ENCODE peak calls at places on chromosomes 2 and 18, in ten cellular contexts. One of them, this sample, is unnamed.
A peak's percentile ranks its signal among the peaks of the same experiment; 100 is the strongest.

GRCh38 chr2:212549463-212549862 is 10.9 kb upstream of the ERBB4 start:
- DNase-seq in psoas muscle: no peak
- DNase-seq in GM23338: no peak
- DNase-seq in uterus: no peak
- DNase-seq in A549: no peak
- DNase-seq in B cell: no peak
- DNase-seq in K562: no peak
- DNase-seq in progenitor cell of endocrine pancreas: no peak
- DNase-seq in colonic mucosa: no peak
- DNase-seq in activated CD8-positive, alpha-beta T cell treated with anti-CD3 and anti-CD28 coated beads for 36 hours: no peak
- DNase-seq in this sample: no peak

GRCh38 chr2:40097691-40098376 is 318.8 kb upstream of the THUMPD2 start:
- DNase-seq in psoas muscle: no peak
- DNase-seq in GM23338: no peak
- DNase-seq in uterus: no peak
- DNase-seq in A549: no peak
- DNase-seq in B cell: no peak
- DNase-seq in K562: no peak
- DNase-seq in progenitor cell of endocrine pancreas: no peak
- DNase-seq in colonic mucosa: no peak
- DNase-seq in activated CD8-positive, alpha-beta T cell treated with anti-CD3 and anti-CD28 coated beads for 36 hours: no peak
- DNase-seq in this sample: no peak

GRCh38 chr2:45888167-45888566 is 236.7 kb downstream of the PRKCE start:
- DNase-seq in psoas muscle: no peak
- DNase-seq in GM23338: no peak
- DNase-seq in uterus: no peak
- DNase-seq in A549: no peak
- DNase-seq in B cell: no peak
- DNase-seq in K562: no peak
- DNase-seq in progenitor cell of endocrine pancreas: no peak
- DNase-seq in colonic mucosa: no peak
- DNase-seq in activated CD8-positive, alpha-beta T cell treated with anti-CD3 and anti-CD28 coated beads for 36 hours: no peak
- DNase-seq in this sample: no peak

GRCh38 chr2:183250061-183250460 is 125.8 kb downstream of the NUP35 start:
- DNase-seq in psoas muscle: no peak
- DNase-seq in GM23338: no peak
- DNase-seq in uterus: no peak
- DNase-seq in A549: no peak
- DNase-seq in B cell: no peak
- DNase-seq in K562: no peak
- DNase-seq in progenitor cell of endocrine pancreas: no peak
- DNase-seq in colonic mucosa: no peak
- DNase-seq in activated CD8-positive, alpha-beta T cell treated with anti-CD3 and anti-CD28 coated beads for 36 hours: no peak
- DNase-seq in this sample: no peak

GRCh38 chr2:235468978-235469694 is 24.7 kb upstream of the AGAP1 start:
- DNase-seq in psoas muscle: no peak
- DNase-seq in GM23338: peak; percentile 22
- DNase-seq in uterus: peak; percentile 22
- DNase-seq in A549: peak; percentile 78
- DNase-seq in B cell: no peak
- DNase-seq in K562: no peak
- DNase-seq in progenitor cell of endocrine pancreas: no peak
- DNase-seq in colonic mucosa: peak; percentile 31
- DNase-seq in activated CD8-positive, alpha-beta T cell treated with anti-CD3 and anti-CD28 coated beads for 36 hours: no peak
- DNase-seq in this sample: no peak

GRCh38 chr18:30616414-30616813 is 426.1 kb downstream of the DSC3 start:
- DNase-seq in psoas muscle: no peak
- DNase-seq in GM23338: no peak
- DNase-seq in uterus: no peak
- DNase-seq in A549: no peak
- DNase-seq in B cell: no peak
- DNase-seq in K562: no peak
- DNase-seq in progenitor cell of endocrine pancreas: no peak
- DNase-seq in colonic mucosa: no peak
- DNase-seq in activated CD8-positive, alpha-beta T cell treated with anti-CD3 and anti-CD28 coated beads for 36 hours: no peak
- DNase-seq in this sample: no peak

GRCh38 chr2:229133155-229133772 is 137.8 kb downstream of the PID1 start:
- DNase-seq in psoas muscle: no peak
- DNase-seq in GM23338: peak; percentile 64
- DNase-seq in uterus: no peak
- DNase-seq in A549: peak; percentile 3
- DNase-seq in B cell: no peak
- DNase-seq in K562: no peak
- DNase-seq in progenitor cell of endocrine pancreas: no peak
- DNase-seq in colonic mucosa: peak; percentile 53
- DNase-seq in activated CD8-positive, alpha-beta T cell treated with anti-CD3 and anti-CD28 coated beads for 36 hours: no peak
- DNase-seq in this sample: no peak

GRCh38 chr2:234593636-234594035 is 96.8 kb upstream of the ARL4C start:
- DNase-seq in psoas muscle: no peak
- DNase-seq in GM23338: no peak
- DNase-seq in uterus: no peak
- DNase-seq in A549: no peak
- DNase-seq in B cell: no peak
- DNase-seq in K562: no peak
- DNase-seq in progenitor cell of endocrine pancreas: no peak
- DNase-seq in colonic mucosa: no peak
- DNase-seq in activated CD8-positive, alpha-beta T cell treated with anti-CD3 and anti-CD28 coated beads for 36 hours: no peak
- DNase-seq in this sample: no peak

DNA sequence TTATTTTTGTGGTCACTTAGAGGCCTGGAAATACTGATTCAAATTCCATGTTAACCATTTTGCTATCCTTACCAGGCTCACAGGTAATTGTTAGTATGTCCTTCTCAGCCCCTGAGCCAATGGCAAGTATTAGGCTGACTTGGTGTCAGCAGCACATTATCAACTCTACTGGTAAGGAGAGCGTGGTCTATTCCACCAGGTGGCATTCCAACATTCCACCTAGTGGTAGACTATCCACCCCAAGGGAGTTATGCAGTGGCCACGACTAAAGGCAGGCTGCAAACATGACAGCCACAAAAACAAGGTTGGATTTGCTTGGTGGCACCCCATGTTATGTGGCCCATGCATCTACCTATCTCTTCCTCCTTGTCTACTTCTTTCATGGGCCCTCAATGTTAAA is 31.8 kb upstream of the GCC2 start:
- DNase-seq in psoas muscle: no peak
- DNase-seq in GM23338: peak; percentile 43
- DNase-seq in uterus: no peak
- DNase-seq in A549: no peak
- DNase-seq in B cell: no peak
- DNase-seq in K562: no peak
- DNase-seq in progenitor cell of endocrine pancreas: no peak
- DNase-seq in colonic mucosa: no peak
- DNase-seq in activated CD8-positive, alpha-beta T cell treated with anti-CD3 and anti-CD28 coated beads for 36 hours: peak; percentile 11
- DNase-seq in this sample: no peak
- TF ChIP-seq CTCF in psoas muscle: no peak
- TF ChIP-seq CTCF in GM23338: peak; percentile 36
- TF ChIP-seq CTCF in uterus: no peak
- TF ChIP-seq CTCF in A549: peak; percentile 20
- TF ChIP-seq CTCF in B cell: no peak
- TF ChIP-seq CTCF in K562: peak; percentile 95
- TF ChIP-seq CTCF in progenitor cell of endocrine pancreas: no peak
- TF ChIP-seq CTCF in colonic mucosa: peak; percentile 28
- TF ChIP-seq CTCF in activated CD8-positive, alpha-beta T cell treated with anti-CD3 and anti-CD28 coated beads for 36 hours: no peak
- TF ChIP-seq CTCF in this sample: no peak

GRCh38 chr18:12248926-12249720 is 5.0 kb upstream of the CIDEA start:
- DNase-seq in psoas muscle: peak; percentile 22
- DNase-seq in GM23338: no peak
- DNase-seq in uterus: no peak
- DNase-seq in A549: no peak
- DNase-seq in B cell: no peak
- DNase-seq in K562: no peak
- DNase-seq in progenitor cell of endocrine pancreas: no peak
- DNase-seq in colonic mucosa: no peak
- DNase-seq in activated CD8-positive, alpha-beta T cell treated with anti-CD3 and anti-CD28 coated beads for 36 hours: no peak
- DNase-seq in this sample: no peak

GRCh38 chr18:12247946-12248345 is 6.2 kb upstream of the CIDEA start:
- DNase-seq in psoas muscle: no peak
- DNase-seq in GM23338: no peak
- DNase-seq in uterus: no peak
- DNase-seq in A549: no peak
- DNase-seq in B cell: no peak
- DNase-seq in K562: no peak
- DNase-seq in progenitor cell of endocrine pancreas: no peak
- DNase-seq in colonic mucosa: no peak
- DNase-seq in activated CD8-positive, alpha-beta T cell treated with anti-CD3 and anti-CD28 coated beads for 36 hours: no peak
- DNase-seq in this sample: no peak

GRCh38 chr18:12251311-12251710 is 2.9 kb upstream of the CIDEA start:
- DNase-seq in psoas muscle: no peak
- DNase-seq in GM23338: no peak
- DNase-seq in uterus: no peak
- DNase-seq in A549: no peak
- DNase-seq in B cell: no peak
- DNase-seq in K562: no peak
- DNase-seq in progenitor cell of endocrine pancreas: no peak
- DNase-seq in colonic mucosa: no peak
- DNase-seq in activated CD8-positive, alpha-beta T cell treated with anti-CD3 and anti-CD28 coated beads for 36 hours: no peak
- DNase-seq in this sample: no peak

GRCh38 chr18:12245793-12246135 is 8.4 kb upstream of the CIDEA start:
- DNase-seq in psoas muscle: peak; percentile 27
- DNase-seq in GM23338: no peak
- DNase-seq in uterus: no peak
- DNase-seq in A549: no peak
- DNase-seq in B cell: no peak
- DNase-seq in K562: no peak
- DNase-seq in progenitor cell of endocrine pancreas: no peak
- DNase-seq in colonic mucosa: no peak
- DNase-seq in activated CD8-positive, alpha-beta T cell treated with anti-CD3 and anti-CD28 coated beads for 36 hours: no peak
- DNase-seq in this sample: no peak

DNA sequence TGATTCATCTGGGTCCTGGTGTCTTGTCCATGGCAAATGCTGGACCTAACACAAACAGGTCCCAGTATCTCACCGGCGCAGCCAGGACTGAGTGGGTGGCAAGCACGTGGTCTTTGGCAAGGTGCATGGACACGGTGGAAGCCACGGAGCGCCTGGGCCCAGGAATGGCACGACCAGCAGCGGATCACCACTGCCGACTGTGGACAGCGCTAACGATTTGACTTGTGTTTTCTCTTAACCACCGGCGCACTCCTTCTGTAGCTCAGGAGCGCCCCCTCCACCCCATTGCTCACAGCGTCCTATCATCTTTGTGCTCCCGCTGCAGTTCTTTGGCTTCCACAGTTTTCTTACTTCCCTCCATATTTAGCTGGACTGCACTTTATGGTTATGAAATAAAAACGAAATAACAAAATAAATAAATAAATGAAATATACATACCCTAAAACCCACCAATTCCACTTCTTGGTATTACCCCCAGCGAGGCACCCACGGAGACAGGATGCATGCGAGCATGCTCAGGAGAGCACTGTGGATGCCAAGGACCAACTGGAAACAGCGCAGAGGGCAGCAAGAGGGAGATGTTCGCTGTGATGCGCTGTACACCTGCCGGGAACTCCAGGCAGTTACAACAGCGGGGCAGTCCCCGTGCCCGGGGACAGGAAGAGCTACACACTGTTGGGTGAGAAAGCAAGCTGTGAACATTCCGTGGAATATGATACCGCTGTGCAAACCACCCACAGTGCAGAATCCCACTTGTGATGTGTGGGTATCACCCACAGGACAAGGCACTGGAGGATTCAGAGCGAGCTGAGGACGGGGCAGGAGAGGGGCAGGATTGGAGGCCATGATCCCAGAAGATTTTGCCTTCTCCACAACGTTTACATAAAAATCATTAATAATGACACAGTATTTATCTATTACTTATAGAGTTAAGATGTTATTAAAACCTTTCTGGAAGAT is 7.0 kb upstream of the CIDEA start:
- DNase-seq in psoas muscle: peak; percentile 26
- DNase-seq in GM23338: peak; percentile 94
- DNase-seq in uterus: no peak
- DNase-seq in A549: peak; percentile 21
- DNase-seq in B cell: no peak
- DNase-seq in K562: peak; percentile 63
- DNase-seq in progenitor cell of endocrine pancreas: no peak
- DNase-seq in colonic mucosa: no peak
- DNase-seq in activated CD8-positive, alpha-beta T cell treated with anti-CD3 and anti-CD28 coated beads for 36 hours: peak; percentile 22
- DNase-seq in this sample: no peak
- TF ChIP-seq CTCF in psoas muscle: no peak
- TF ChIP-seq CTCF in GM23338: peak; percentile 74
- TF ChIP-seq CTCF in uterus: no peak
- TF ChIP-seq CTCF in A549: peak; percentile 32
- TF ChIP-seq CTCF in B cell: no peak
- TF ChIP-seq CTCF in K562: peak; percentile 90
- TF ChIP-seq CTCF in progenitor cell of endocrine pancreas: peak; percentile 68
- TF ChIP-seq CTCF in colonic mucosa: no peak
- TF ChIP-seq CTCF in activated CD8-positive, alpha-beta T cell treated with anti-CD3 and anti-CD28 coated beads for 36 hours: peak; percentile 17
- TF ChIP-seq CTCF in this sample: peak; percentile 30

GRCh38 chr2:221641181-221641871 is 69.2 kb upstream of the EPHA4 start:
- DNase-seq in psoas muscle: no peak
- DNase-seq in GM23338: no peak
- DNase-seq in uterus: no peak
- DNase-seq in A549: no peak
- DNase-seq in B cell: no peak
- DNase-seq in K562: no peak
- DNase-seq in progenitor cell of endocrine pancreas: no peak
- DNase-seq in colonic mucosa: no peak
- DNase-seq in activated CD8-positive, alpha-beta T cell treated with anti-CD3 and anti-CD28 coated beads for 36 hours: no peak
- DNase-seq in this sample: no peak

GRCh38 chr2:221640686-221641085 is 68.6 kb upstream of the EPHA4 start:
- DNase-seq in psoas muscle: no peak
- DNase-seq in GM23338: no peak
- DNase-seq in uterus: no peak
- DNase-seq in A549: no peak
- DNase-seq in B cell: no peak
- DNase-seq in K562: no peak
- DNase-seq in progenitor cell of endocrine pancreas: no peak
- DNase-seq in colonic mucosa: no peak
- DNase-seq in activated CD8-positive, alpha-beta T cell treated with anti-CD3 and anti-CD28 coated beads for 36 hours: no peak
- DNase-seq in this sample: no peak

DNA sequence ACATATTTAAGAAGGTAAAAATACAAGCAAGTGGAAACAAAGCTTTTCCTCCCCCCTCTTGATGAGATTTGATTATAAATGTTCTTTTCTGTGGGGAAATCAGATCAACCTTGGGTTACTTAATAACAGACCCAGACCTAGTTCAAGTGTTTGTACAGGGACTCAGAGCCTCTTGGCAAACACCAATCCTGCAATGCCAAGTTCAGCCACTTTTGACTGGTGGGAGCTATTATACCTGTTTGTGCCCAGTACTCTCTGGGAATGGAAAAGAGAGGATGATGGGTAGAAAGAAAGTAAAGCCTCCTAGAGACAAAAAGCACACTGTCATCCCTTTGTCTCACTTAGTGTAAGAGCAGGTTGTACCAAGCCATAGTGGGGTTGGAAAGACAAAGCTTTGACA is 63.8 kb upstream of the EPHA4 start:
- DNase-seq in psoas muscle: no peak
- DNase-seq in GM23338: peak; percentile 17
- DNase-seq in uterus: no peak
- DNase-seq in A549: peak; percentile 6
- DNase-seq in B cell: no peak
- DNase-seq in K562: no peak
- DNase-seq in progenitor cell of endocrine pancreas: no peak
- DNase-seq in colonic mucosa: no peak
- DNase-seq in activated CD8-positive, alpha-beta T cell treated with anti-CD3 and anti-CD28 coated beads for 36 hours: no peak
- DNase-seq in this sample: no peak
- TF ChIP-seq CTCF in psoas muscle: no peak
- TF ChIP-seq CTCF in GM23338: peak; percentile 12
- TF ChIP-seq CTCF in uterus: no peak
- TF ChIP-seq CTCF in A549: no peak
- TF ChIP-seq CTCF in B cell: no peak
- TF ChIP-seq CTCF in K562: no peak
- TF ChIP-seq CTCF in progenitor cell of endocrine pancreas: peak; percentile 39
- TF ChIP-seq CTCF in colonic mucosa: no peak
- TF ChIP-seq CTCF in activated CD8-positive, alpha-beta T cell treated with anti-CD3 and anti-CD28 coated beads for 36 hours: no peak
- TF ChIP-seq CTCF in this sample: no peak

GRCh38 chr2:109331081-109331480 is 202.1 kb downstream of the SH3RF3 start:
- DNase-seq in psoas muscle: no peak
- DNase-seq in GM23338: no peak
- DNase-seq in uterus: peak; percentile 56
- DNase-seq in A549: no peak
- DNase-seq in B cell: no peak
- DNase-seq in K562: no peak
- DNase-seq in progenitor cell of endocrine pancreas: no peak
- DNase-seq in colonic mucosa: no peak
- DNase-seq in activated CD8-positive, alpha-beta T cell treated with anti-CD3 and anti-CD28 coated beads for 36 hours: no peak
- DNase-seq in this sample: no peak

GRCh38 chr2:109332880-109333279 is 203.9 kb downstream of the SH3RF3 start:
- DNase-seq in psoas muscle: no peak
- DNase-seq in GM23338: no peak
- DNase-seq in uterus: no peak
- DNase-seq in A549: no peak
- DNase-seq in B cell: no peak
- DNase-seq in K562: no peak
- DNase-seq in progenitor cell of endocrine pancreas: no peak
- DNase-seq in colonic mucosa: no peak
- DNase-seq in activated CD8-positive, alpha-beta T cell treated with anti-CD3 and anti-CD28 coated beads for 36 hours: no peak
- DNase-seq in this sample: no peak

GRCh38 chr2:109335586-109336266 is 206.7 kb downstream of the SH3RF3 start:
- DNase-seq in psoas muscle: no peak
- DNase-seq in GM23338: no peak
- DNase-seq in uterus: no peak
- DNase-seq in A549: no peak
- DNase-seq in B cell: no peak
- DNase-seq in K562: no peak
- DNase-seq in progenitor cell of endocrine pancreas: no peak
- DNase-seq in colonic mucosa: no peak
- DNase-seq in activated CD8-positive, alpha-beta T cell treated with anti-CD3 and anti-CD28 coated beads for 36 hours: peak; percentile 47
- DNase-seq in this sample: no peak

GRCh38 chr2:109331864-109332848 is 203.2 kb downstream of the SH3RF3 start:
- DNase-seq in psoas muscle: peak; percentile 82
- DNase-seq in GM23338: peak; percentile 24
- DNase-seq in uterus: peak; percentile 77
- DNase-seq in A549: peak; percentile 22
- DNase-seq in B cell: no peak
- DNase-seq in K562: no peak
- DNase-seq in progenitor cell of endocrine pancreas: no peak
- DNase-seq in colonic mucosa: peak; percentile 45
- DNase-seq in activated CD8-positive, alpha-beta T cell treated with anti-CD3 and anti-CD28 coated beads for 36 hours: peak; percentile 31
- DNase-seq in this sample: no peak

GRCh38 chr2:109333414-109334194 is 204.6 kb downstream of the SH3RF3 start:
- DNase-seq in psoas muscle: no peak
- DNase-seq in GM23338: peak; percentile 50
- DNase-seq in uterus: no peak
- DNase-seq in A549: peak; percentile 9
- DNase-seq in B cell: no peak
- DNase-seq in K562: no peak
- DNase-seq in progenitor cell of endocrine pancreas: no peak
- DNase-seq in colonic mucosa: no peak
- DNase-seq in activated CD8-positive, alpha-beta T cell treated with anti-CD3 and anti-CD28 coated beads for 36 hours: no peak
- DNase-seq in this sample: no peak
- TF ChIP-seq CTCF in psoas muscle: no peak
- TF ChIP-seq CTCF in GM23338: peak; percentile 31
- TF ChIP-seq CTCF in uterus: no peak
- TF ChIP-seq CTCF in A549: no peak
- TF ChIP-seq CTCF in B cell: no peak
- TF ChIP-seq CTCF in K562: no peak
- TF ChIP-seq CTCF in progenitor cell of endocrine pancreas: peak; percentile 54
- TF ChIP-seq CTCF in colonic mucosa: no peak
- TF ChIP-seq CTCF in activated CD8-positive, alpha-beta T cell treated with anti-CD3 and anti-CD28 coated beads for 36 hours: no peak
- TF ChIP-seq CTCF in this sample: no peak

This sample was measured in GM10248.